ENCODE peak calls at places on chromosomes 7 and 10, in seven cellular contexts. One of them, this sample, is unnamed.

GRCh38 chr10:13604641-13605040 is 17.9 kb downstream of the PRPF18 start:
- DNase-seq in kidney glomerular epithelial cell: no peak
- DNase-seq in uterus: no peak
- DNase-seq in non-pigmented ciliary epithelial cell: no peak
- DNase-seq in SJSA1: no peak
- DNase-seq in cardiac muscle cell: no peak
- DNase-seq in NCI-H2081: no peak
- DNase-seq in this sample: no peak

GRCh38 chr10:36366843-36367242 is 724.7 kb upstream of the FZD8 start:
- DNase-seq in kidney glomerular epithelial cell: no peak
- DNase-seq in uterus: no peak
- DNase-seq in non-pigmented ciliary epithelial cell: no peak
- DNase-seq in SJSA1: no peak
- DNase-seq in cardiac muscle cell: peak; percentile 25
- DNase-seq in NCI-H2081: no peak
- DNase-seq in this sample: no peak

GRCh38 chr10:103942866-103943265 is 24.1 kb upstream of the SLK start:
- DNase-seq in kidney glomerular epithelial cell: no peak
- DNase-seq in uterus: no peak
- DNase-seq in non-pigmented ciliary epithelial cell: no peak
- DNase-seq in SJSA1: no peak
- DNase-seq in cardiac muscle cell: no peak
- DNase-seq in NCI-H2081: no peak
- DNase-seq in this sample: no peak

GRCh38 chr10:123266981-123267380 is 112.8 kb downstream of the BUB3 start:
- DNase-seq in kidney glomerular epithelial cell: peak; percentile 6
- DNase-seq in uterus: no peak
- DNase-seq in non-pigmented ciliary epithelial cell: no peak
- DNase-seq in SJSA1: no peak
- DNase-seq in cardiac muscle cell: no peak
- DNase-seq in NCI-H2081: no peak
- DNase-seq in this sample: no peak

GRCh38 chr10:103868200-103868599 is 12.8 kb upstream of the SH3PXD2A start:
- DNase-seq in kidney glomerular epithelial cell: no peak
- DNase-seq in uterus: no peak
- DNase-seq in non-pigmented ciliary epithelial cell: no peak
- DNase-seq in SJSA1: no peak
- DNase-seq in cardiac muscle cell: no peak
- DNase-seq in NCI-H2081: no peak
- DNase-seq in this sample: no peak

GRCh38 chr7:101814996-101815825 is 2.2 kb upstream of the CUX1 start:
- DNase-seq in kidney glomerular epithelial cell: no peak
- DNase-seq in uterus: peak; percentile 67
- DNase-seq in non-pigmented ciliary epithelial cell: no peak
- DNase-seq in SJSA1: peak; percentile 66
- DNase-seq in cardiac muscle cell: peak; percentile 46
- DNase-seq in NCI-H2081: peak; percentile 48
- DNase-seq in this sample: no peak

GRCh38 chr10:108409316-108409715 is 1244.8 kb upstream of the SORCS1 start:
- DNase-seq in kidney glomerular epithelial cell: no peak
- DNase-seq in uterus: no peak
- DNase-seq in non-pigmented ciliary epithelial cell: no peak
- DNase-seq in SJSA1: no peak
- DNase-seq in cardiac muscle cell: no peak
- DNase-seq in NCI-H2081: no peak
- DNase-seq in this sample: no peak

GRCh38 chr10:97851341-97852001 is 1.8 kb downstream of the GOLGA7B start:
- DNase-seq in kidney glomerular epithelial cell: no peak
- DNase-seq in uterus: no peak
- DNase-seq in non-pigmented ciliary epithelial cell: no peak
- DNase-seq in SJSA1: no peak
- DNase-seq in cardiac muscle cell: no peak
- DNase-seq in NCI-H2081: no peak
- DNase-seq in this sample: no peak

GRCh38 chr10:78577673-78578072 is 491.1 kb upstream of the ZMIZ1 start:
- DNase-seq in kidney glomerular epithelial cell: no peak
- DNase-seq in uterus: peak; percentile 6
- DNase-seq in non-pigmented ciliary epithelial cell: no peak
- DNase-seq in SJSA1: no peak
- DNase-seq in cardiac muscle cell: no peak
- DNase-seq in NCI-H2081: no peak
- DNase-seq in this sample: no peak

GRCh38 chr7:5693529-5693928 is 87.9 kb downstream of the RNF216 start:
- DNase-seq in kidney glomerular epithelial cell: peak; percentile 71
- DNase-seq in uterus: no peak
- DNase-seq in non-pigmented ciliary epithelial cell: no peak
- DNase-seq in SJSA1: peak; percentile 54
- DNase-seq in cardiac muscle cell: peak; percentile 80
- DNase-seq in NCI-H2081: no peak
- DNase-seq in this sample: no peak

GRCh38 chr10:79295593-79295992 is 51.7 kb upstream of the PPIF start:
- DNase-seq in kidney glomerular epithelial cell: no peak
- DNase-seq in uterus: no peak
- DNase-seq in non-pigmented ciliary epithelial cell: no peak
- DNase-seq in SJSA1: no peak
- DNase-seq in cardiac muscle cell: no peak
- DNase-seq in NCI-H2081: no peak
- DNase-seq in this sample: no peak

GRCh38 chr7:16778479-16778878 is 24.9 kb downstream of the TSPAN13 start:
- DNase-seq in kidney glomerular epithelial cell: no peak
- DNase-seq in uterus: no peak
- DNase-seq in non-pigmented ciliary epithelial cell: no peak
- DNase-seq in SJSA1: no peak
- DNase-seq in cardiac muscle cell: no peak
- DNase-seq in NCI-H2081: no peak
- DNase-seq in this sample: no peak

GRCh38 chr7:157475601-157476000 is 138.8 kb downstream of the DNAJB6 start:
- DNase-seq in kidney glomerular epithelial cell: no peak
- DNase-seq in uterus: no peak
- DNase-seq in non-pigmented ciliary epithelial cell: no peak
- DNase-seq in SJSA1: no peak
- DNase-seq in cardiac muscle cell: no peak
- DNase-seq in NCI-H2081: no peak
- DNase-seq in this sample: no peak

GRCh38 chr7:64888561-64888900 is 14.5 kb upstream of the ZNF273 start:
- DNase-seq in kidney glomerular epithelial cell: no peak
- DNase-seq in uterus: no peak
- DNase-seq in non-pigmented ciliary epithelial cell: no peak
- DNase-seq in SJSA1: no peak
- DNase-seq in cardiac muscle cell: no peak
- DNase-seq in NCI-H2081: no peak
- DNase-seq in this sample: no peak

GRCh38 chr10:24622781-24623301 is 100.8 kb downstream of the ARHGAP21 start:
- DNase-seq in kidney glomerular epithelial cell: no peak
- DNase-seq in uterus: no peak
- DNase-seq in non-pigmented ciliary epithelial cell: no peak
- DNase-seq in SJSA1: no peak
- DNase-seq in cardiac muscle cell: peak; percentile 68
- DNase-seq in NCI-H2081: no peak
- DNase-seq in this sample: no peak

GRCh38 chr10:88913157-88913556 is 33.1 kb downstream of the STAMBPL1 start:
- DNase-seq in kidney glomerular epithelial cell: no peak
- DNase-seq in uterus: no peak
- DNase-seq in non-pigmented ciliary epithelial cell: no peak
- DNase-seq in SJSA1: no peak
- DNase-seq in cardiac muscle cell: peak; percentile 62
- DNase-seq in NCI-H2081: no peak
- DNase-seq in this sample: no peak

GRCh38 chr7:89926721-89927120 is 227.5 kb upstream of the STEAP1 start:
- DNase-seq in kidney glomerular epithelial cell: no peak
- DNase-seq in uterus: no peak
- DNase-seq in non-pigmented ciliary epithelial cell: no peak
- DNase-seq in SJSA1: no peak
- DNase-seq in cardiac muscle cell: no peak
- DNase-seq in NCI-H2081: no peak
- DNase-seq in this sample: no peak

This sample was measured in NCI-H526 treated with DMSO at 0.1 percent for 48 hours.